ENCODE peak calls at places on chromosome 14, in four cellular contexts. X is brain pericyte, F is tibial artery, H is NCI-H1417. M is an unnamed sample.
A peak's percentile ranks its signal among the peaks of the same experiment; 100 is the strongest.

GRCh38 chr14:59582845-59583509 is 6.4 kb upstream of the CCDC175 start:
- DNase-seq in F (no peak), H (no peak), X (no peak), M (no peak)

GRCh38 chr14:100588671-100589070 is 1.5 kb upstream of the BEGAIN start:
- DNase-seq in H (no peak), F (no peak), X (no peak), M (no peak)

GRCh38 chr14:60197629-60198318 is 32.6 kb upstream of the DHRS7 start:
- DNase-seq in F (no peak), X (no peak), H (no peak), M (no peak)

GRCh38 chr14:89549381-89550102 is 132.5 kb upstream of the FOXN3 start:
- DNase-seq in H (no peak), F (no peak), X (no peak), M (no peak)

GRCh38 chr14:56300495-56300894 is 182.3 kb downstream of the PELI2 start:
- DNase-seq in F (no peak), H (no peak), X (no peak), M (no peak)

GRCh38 chr14:91233936-91234790 is 10.3 kb downstream of the GPR68 start:
- DNase-seq in H (no peak), X (no peak), F (no peak), M (no peak)

GRCh38 chr14:100638211-100638855 is 51.1 kb upstream of the BEGAIN start:
- DNase-seq in X (no peak), H (no peak), F (no peak), M (no peak)

GRCh38 chr14:53306926-53307325 is 153.8 kb upstream of the DDHD1 start:
- DNase-seq in X (no peak), H (no peak), F (no peak), M (no peak)

GRCh38 chr14:72742682-72743195 is 151.2 kb downstream of the DPF3 start:
- DNase-seq in H (no peak), X (no peak), F (no peak), M (no peak)

GRCh38 chr14:95294834-95295599 is 24.7 kb downstream of the CLMN start:
- DNase-seq in X (no peak), H (no peak), F (no peak), M (peak; percentile 23)